ENCODE peak calls at places on chromosomes 16 and 17, in five cellular contexts. B is tibial nerve, G is H1, X is suprapubic skin, H is stomach. Z is an unnamed sample.

GRCh38 chr17:29250666-29251065 is 4.0 kb downstream of the CRYBA1 start:
- DNase-seq in B (no peak), X (no peak), G (no peak), H (no peak), Z (no peak)

GRCh38 chr17:45032150-45032493 is 19.3 kb downstream of the DCAKD start:
- DNase-seq in G (no peak), X (no peak), H (no peak), B (no peak), Z (no peak)

GRCh38 chr16:64412578-64413280 is 709.1 kb downstream of the CDH11 start:
- DNase-seq in G (no peak), H (no peak), B (no peak), X (no peak), Z (no peak)

GRCh38 chr17:60599220-60599619 is 773 bp upstream of the PPM1D start:
- DNase-seq in B (no peak), H (no peak), G (no peak), X (no peak), Z (no peak)

GRCh38 chr16:48053346-48053745 is 102.4 kb downstream of the ABCC12 start:
- DNase-seq in G (no peak), H (no peak), B (no peak), X (no peak), Z (no peak)

GRCh38 chr16:57091200-57091989 is 988 bp upstream of the CPNE2 start:
- DNase-seq in X (no peak), G (peak), H (peak), B (peak), Z (no peak)

GRCh38 chr16:1043831-1044514 is 28.6 kb upstream of the SSTR5 start:
- DNase-seq in B (no peak), G (no peak), X (no peak), H (no peak), Z (no peak)

GRCh38 chr17:42321555-42321954 is 33.3 kb downstream of the STAT5A start:
- DNase-seq in B (no peak), H (no peak), G (no peak), X (no peak), Z (no peak)

GRCh38 chr17:27944546-27945332 is 51.6 kb upstream of the LYRM9 start:
- DNase-seq in X (no peak), G (no peak), H (no peak), B (no peak), Z (no peak)

GRCh38 chr17:62565817-62566216 is 61.7 kb upstream of the MRC2 start:
- DNase-seq in G (no peak), B (no peak), H (no peak), X (no peak), Z (no peak)

GRCh38 chr17:2023692-2024571 is 1.2 kb downstream of the RTN4RL1 start:
- DNase-seq in X (peak), G (peak), B (peak), H (no peak), Z (no peak)

GRCh38 chr17:79511471-79511870 is 99.4 kb downstream of the RBFOX3 start:
- DNase-seq in H (no peak), G (no peak), X (no peak), B (no peak), Z (no peak)

GRCh38 chr16:3980311-3981111 is 100.0 kb upstream of the CREBBP start:
- DNase-seq in B (no peak), H (no peak), G (no peak), X (no peak), Z (no peak)

GRCh38 chr17:51434434-51435170 is 174.3 kb downstream of the UTP18 start:
- DNase-seq in B (no peak), G (no peak), H (no peak), X (no peak), Z (no peak)

GRCh38 chr17:66283296-66283934 is 19.0 kb upstream of the PRKCA start:
- DNase-seq in H (no peak), X (no peak), B (no peak), G (no peak), Z (no peak)

GRCh38 chr16:64238576-64238975 is 883.3 kb downstream of the CDH11 start:
- DNase-seq in B (no peak), X (no peak), H (no peak), G (no peak), Z (no peak)

GRCh38 chr17:68595496-68595895 is 5.7 kb downstream of the FAM20A start:
- DNase-seq in X (no peak), G (no peak), B (peak), H (no peak), Z (peak)

GRCh38 chr16:49748322-49748721 is 107.6 kb downstream of the ZNF423 start:
- DNase-seq in G (no peak), X (no peak), B (peak), H (no peak), Z (no peak)

GRCh38 chr17:57600092-57600491 is 145.0 kb downstream of the CCDC182 start:
- DNase-seq in G (no peak), B (no peak), H (no peak), X (no peak), Z (no peak)

GRCh38 chr17:36463916-36464764 is 22.3 kb upstream of the ZNHIT3 start:
- DNase-seq in H (peak), X (no peak), B (no peak), G (peak), Z (no peak)

GRCh38 chr17:1491406-1492248 is 859 bp downstream of the MYO1C start:
- DNase-seq in H (peak), G (no peak), B (no peak), X (peak), Z (no peak)

GRCh38 chr17:44915321-44915726 is at the start of gene GFAP:
- DNase-seq in X (peak), G (no peak), H (no peak), B (no peak), Z (no peak)

GRCh38 chr16:47311738-47312505 is 148.9 kb downstream of the ITFG1 start:
- DNase-seq in B (no peak), H (no peak), X (no peak), G (peak), Z (no peak)

GRCh38 chr17:869567-870530 is 87.7 kb downstream of the MRM3 start:
- DNase-seq in B (no peak), X (peak), H (peak), G (no peak), Z (no peak)

GRCh38 chr16:15953929-15954813 is 4.8 kb downstream of the ABCC1 start:
- DNase-seq in H (no peak), B (no peak), X (no peak), G (no peak), Z (no peak)

GRCh38 chr17:43597624-43598358 is 51.7 kb upstream of the ETV4 start:
- DNase-seq in G (no peak), H (no peak), X (no peak), B (no peak), Z (no peak)

GRCh38 chr17:81337449-81337848 is 42.3 kb upstream of the SLC38A10 start:
- DNase-seq in H (peak), B (no peak), G (no peak), X (no peak), Z (no peak)

GRCh38 chr17:19249681-19250080 is 12.5 kb downstream of the EPN2 start:
- DNase-seq in H (no peak), X (no peak), G (no peak), B (no peak), Z (no peak)

GRCh38 chr16:81403601-81404391 is 40.8 kb upstream of the CMIP start:
- DNase-seq in H (peak), G (peak), X (peak), B (peak), Z (peak)

GRCh38 chr16:23597003-23597756 is 1.1 kb upstream of the NDUFAB1 start:
- DNase-seq in G (peak), X (no peak), B (no peak), H (no peak), Z (no peak)

GRCh38 chr16:23594186-23594585 is 1.9 kb downstream of the NDUFAB1 start:
- DNase-seq in X (no peak), G (no peak), B (no peak), H (no peak), Z (no peak)

GRCh38 chr16:23590181-23590580 is 5.9 kb downstream of the NDUFAB1 start:
- DNase-seq in H (no peak), B (no peak), G (no peak), X (no peak), Z (no peak)

GRCh38 chr16:23595246-23595950 is 718 bp downstream of the NDUFAB1 start:
- DNase-seq in H (no peak), G (no peak), X (no peak), B (no peak), Z (no peak)

GRCh38 chr16:23595951-23596720 is at the start of gene NDUFAB1:
- DNase-seq in X (peak), B (peak), H (peak), G (peak), Z (peak)
- TF ChIP-seq EP300 in X (no peak), B (peak), H (no peak), G (peak), Z (no peak)

GRCh38 chr17:78048346-78049292 is 79.9 kb downstream of the TMC6 start:
- DNase-seq in B (no peak), G (no peak), H (no peak), X (no peak), Z (peak)
- TF ChIP-seq EP300 in B (no peak), G (no peak), H (no peak), X (no peak), Z (no peak)

GRCh38 chr16:88706288-88706964 is at the start of the genes CTU2 and RNF166:
- DNase-seq in B (peak), X (peak), G (peak), H (peak), Z (peak)
- TF ChIP-seq EP300 in B (peak), X (no peak), G (peak), H (no peak), Z (no peak)

DNA sequence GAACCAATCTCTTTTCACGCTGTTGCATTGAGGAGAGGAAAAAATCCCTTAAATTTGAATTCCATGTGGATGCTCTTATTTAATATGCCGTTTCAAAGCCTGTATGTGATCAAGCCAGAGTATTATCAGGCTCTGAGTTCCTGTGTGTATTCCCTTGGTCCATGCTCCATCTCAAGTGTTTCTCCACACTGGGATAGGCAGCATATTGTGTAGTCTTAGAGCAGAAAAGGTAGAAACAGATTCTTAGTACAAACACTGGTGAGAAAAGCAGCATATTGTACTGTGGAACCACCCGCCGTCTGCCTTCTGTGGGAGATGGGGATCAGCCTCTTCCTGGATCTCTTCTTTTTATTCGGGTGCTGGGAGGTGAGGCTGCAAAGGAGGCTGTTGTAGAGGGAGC is 291.4 kb downstream of the WWOX start:
- DNase-seq in X (no peak), B (no peak), H (no peak), G (no peak), Z (no peak)
- TF ChIP-seq EP300 in X (no peak), B (no peak), H (no peak), G (no peak), Z (no peak)

GRCh38 chr16:84985079-84986065 is 26.0 kb downstream of the ZDHHC7 start:
- DNase-seq in B (no peak), G (no peak), H (no peak), X (no peak), Z (no peak)
- TF ChIP-seq EP300 in B (no peak), G (no peak), H (no peak), X (no peak), Z (no peak)

Z was measured in esophagus muscularis mucosa.